ENCODE peak calls at places on chromosomes 1 and 21, in nine cellular contexts. One of them, this sample, is unnamed.
A peak's percentile ranks its signal among the peaks of the same experiment; 100 is the strongest.

GRCh38 chr1:10211805-10212405 is 1.5 kb downstream of the KIF1B start:
- DNase-seq in right atrium auricular region: no peak
- DNase-seq in thyroid gland: no peak
- DNase-seq in IMR-90: no peak
- DNase-seq in stomach: no peak
- DNase-seq in A549: peak; percentile 9
- DNase-seq in GM12878: no peak
- DNase-seq in endodermal cell: no peak
- DNase-seq in H9: no peak
- DNase-seq in this sample: peak; percentile 77

GRCh38 chr1:12370241-12370980 is 140.6 kb downstream of the VPS13D start:
- DNase-seq in IMR-90: no peak
- DNase-seq in H9: no peak
- DNase-seq in A549: no peak
- DNase-seq in stomach: no peak
- DNase-seq in right atrium auricular region: no peak
- DNase-seq in GM12878: no peak
- DNase-seq in thyroid gland: no peak
- DNase-seq in endodermal cell: no peak
- DNase-seq in this sample: no peak

GRCh38 chr1:183417691-183418491 is at the start of gene NMNAT2:
- DNase-seq in thyroid gland: peak; percentile 15
- DNase-seq in right atrium auricular region: no peak
- DNase-seq in H9: peak; percentile 80
- DNase-seq in GM12878: no peak
- DNase-seq in endodermal cell: peak; percentile 88
- DNase-seq in IMR-90: peak; percentile 25
- DNase-seq in stomach: no peak
- DNase-seq in A549: peak; percentile 36
- DNase-seq in this sample: peak; percentile 50

GRCh38 chr1:168112673-168113305 is 23.9 kb downstream of the GPR161 start:
- DNase-seq in right atrium auricular region: no peak
- DNase-seq in endodermal cell: no peak
- DNase-seq in H9: no peak
- DNase-seq in A549: no peak
- DNase-seq in stomach: no peak
- DNase-seq in thyroid gland: peak; percentile 93
- DNase-seq in GM12878: peak; percentile 27
- DNase-seq in IMR-90: peak; percentile 81
- DNase-seq in this sample: no peak

GRCh38 chr1:108200627-108201106 is 524 bp upstream of the SLC25A24 start:
- DNase-seq in endodermal cell: peak; percentile 57
- DNase-seq in thyroid gland: peak; percentile 48
- DNase-seq in stomach: peak; percentile 38
- DNase-seq in right atrium auricular region: no peak
- DNase-seq in GM12878: no peak
- DNase-seq in H9: no peak
- DNase-seq in IMR-90: peak; percentile 79
- DNase-seq in A549: peak; percentile 41
- DNase-seq in this sample: no peak

GRCh38 chr21:42545745-42546144 is 32.1 kb downstream of the SLC37A1 start:
- DNase-seq in H9: no peak
- DNase-seq in endodermal cell: no peak
- DNase-seq in stomach: no peak
- DNase-seq in GM12878: no peak
- DNase-seq in right atrium auricular region: no peak
- DNase-seq in A549: no peak
- DNase-seq in IMR-90: no peak
- DNase-seq in thyroid gland: no peak
- DNase-seq in this sample: no peak

GRCh38 chr1:8302181-8302681 is 15.7 kb upstream of the SLC45A1 start:
- DNase-seq in A549: no peak
- DNase-seq in thyroid gland: no peak
- DNase-seq in endodermal cell: no peak
- DNase-seq in IMR-90: no peak
- DNase-seq in stomach: no peak
- DNase-seq in H9: no peak
- DNase-seq in GM12878: no peak
- DNase-seq in right atrium auricular region: no peak
- DNase-seq in this sample: no peak

GRCh38 chr1:7198664-7199063 is 413.4 kb downstream of the CAMTA1 start:
- DNase-seq in IMR-90: no peak
- DNase-seq in H9: no peak
- DNase-seq in endodermal cell: no peak
- DNase-seq in right atrium auricular region: no peak
- DNase-seq in stomach: no peak
- DNase-seq in thyroid gland: no peak
- DNase-seq in GM12878: no peak
- DNase-seq in A549: no peak
- DNase-seq in this sample: no peak

GRCh38 chr1:39642796-39643195 is 3.4 kb upstream of the HEYL start:
- DNase-seq in endodermal cell: no peak
- DNase-seq in GM12878: no peak
- DNase-seq in right atrium auricular region: no peak
- DNase-seq in stomach: no peak
- DNase-seq in H9: no peak
- DNase-seq in IMR-90: peak; percentile 49
- DNase-seq in A549: no peak
- DNase-seq in thyroid gland: no peak
- DNase-seq in this sample: no peak

GRCh38 chr1:10736623-10737267 is 59.7 kb downstream of the CASZ1 start:
- DNase-seq in A549: no peak
- DNase-seq in stomach: peak; percentile 89
- DNase-seq in GM12878: no peak
- DNase-seq in thyroid gland: peak; percentile 96
- DNase-seq in right atrium auricular region: no peak
- DNase-seq in endodermal cell: no peak
- DNase-seq in IMR-90: no peak
- DNase-seq in H9: no peak
- DNase-seq in this sample: no peak

GRCh38 chr1:5753431-5754078 is 238.7 kb downstream of the NPHP4 start:
- DNase-seq in IMR-90: no peak
- DNase-seq in right atrium auricular region: no peak
- DNase-seq in A549: no peak
- DNase-seq in thyroid gland: no peak
- DNase-seq in stomach: peak; percentile 8
- DNase-seq in endodermal cell: peak; percentile 32
- DNase-seq in H9: no peak
- DNase-seq in GM12878: no peak
- DNase-seq in this sample: no peak

GRCh38 chr1:77143529-77144121 is 75.6 kb downstream of the PIGK start:
- DNase-seq in IMR-90: peak; percentile 1
- DNase-seq in A549: peak; percentile 1
- DNase-seq in endodermal cell: no peak
- DNase-seq in H9: no peak
- DNase-seq in thyroid gland: no peak
- DNase-seq in GM12878: no peak
- DNase-seq in right atrium auricular region: no peak
- DNase-seq in stomach: no peak
- DNase-seq in this sample: no peak

DNA sequence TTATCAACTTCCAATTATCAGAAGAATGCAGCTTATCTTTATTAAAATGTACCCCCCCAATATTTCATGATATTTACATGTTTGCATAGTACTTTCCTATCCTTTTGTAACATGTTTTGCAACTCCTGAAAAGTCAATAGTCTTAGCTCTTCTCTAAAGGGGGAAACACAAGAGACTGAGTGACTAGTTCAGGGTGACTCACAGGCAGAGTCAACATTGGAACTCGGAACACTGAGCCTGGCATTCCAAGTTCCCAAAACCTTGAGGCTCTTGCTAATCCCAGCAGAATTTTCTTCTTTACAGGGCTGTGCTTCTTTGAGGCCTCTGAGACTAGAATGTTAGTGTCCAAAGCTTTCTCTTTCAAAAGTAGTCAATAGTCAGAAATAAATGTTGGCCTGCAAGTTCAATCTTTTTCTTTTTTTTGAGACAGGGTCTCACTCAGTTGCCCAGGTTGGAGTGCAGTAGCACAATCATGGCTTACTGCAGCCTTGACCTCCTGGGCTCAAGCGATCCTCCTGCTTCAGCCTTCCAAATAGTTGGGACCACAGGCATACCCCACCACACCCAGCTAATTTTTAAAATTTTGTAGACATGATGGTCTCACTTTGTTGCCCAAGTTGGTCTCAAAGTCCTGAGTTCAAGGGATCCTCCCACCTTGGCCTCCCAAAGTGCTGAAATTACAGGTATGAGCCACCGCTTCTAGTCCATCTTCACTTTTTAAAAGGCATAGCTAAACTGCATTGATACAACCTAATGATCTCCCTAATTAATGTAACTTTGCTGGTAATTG is 37.5 kb downstream of the ZNF281 start:
- DNase-seq in A549: peak; percentile 85
- DNase-seq in right atrium auricular region: no peak
- DNase-seq in IMR-90: peak; percentile 88
- DNase-seq in stomach: no peak
- DNase-seq in GM12878: no peak
- DNase-seq in endodermal cell: peak; percentile 69
- DNase-seq in thyroid gland: no peak
- DNase-seq in H9: no peak
- DNase-seq in this sample: no peak
- H3K4me1 ChIP-seq in A549: peaks cover 94% of the 10 kb centered on the region
- H3K4me1 ChIP-seq in right atrium auricular region: no peaks in the 10 kb centered on the region
- H3K4me1 ChIP-seq in IMR-90: peaks cover 8% of the 10 kb centered on the region
- H3K4me1 ChIP-seq in stomach: peaks cover 4% of the 10 kb centered on the region
- H3K4me1 ChIP-seq in GM12878: no peaks in the 10 kb centered on the region
- H3K4me1 ChIP-seq in endodermal cell: peaks cover 17% of the 10 kb centered on the region
- H3K4me1 ChIP-seq in thyroid gland: peaks cover 13% of the 10 kb centered on the region
- H3K4me1 ChIP-seq in H9: peaks cover 19% of the 10 kb centered on the region
- H3K4me1 ChIP-seq in this sample: no peaks in the 10 kb centered on the region

GRCh38 chr1:234564035-234565029 is 45.6 kb downstream of the IRF2BP2 start:
- DNase-seq in thyroid gland: no peak
- DNase-seq in A549: peak; percentile 82
- DNase-seq in IMR-90: peak; percentile 88
- DNase-seq in right atrium auricular region: no peak
- DNase-seq in H9: no peak
- DNase-seq in GM12878: no peak
- DNase-seq in stomach: no peak
- DNase-seq in endodermal cell: peak; percentile 54
- DNase-seq in this sample: no peak
- H3K27ac ChIP-seq in thyroid gland: no peak overlapping the region
- H3K27ac ChIP-seq in A549: peak overlapping the region; percentile 62
- H3K27ac ChIP-seq in IMR-90: no peak overlapping the region
- H3K27ac ChIP-seq in right atrium auricular region: no peak overlapping the region
- H3K27ac ChIP-seq in H9: no peak overlapping the region
- H3K27ac ChIP-seq in GM12878: no peak overlapping the region
- H3K27ac ChIP-seq in stomach: no peak overlapping the region
- H3K27ac ChIP-seq in endodermal cell: no peak overlapping the region
- H3K27ac ChIP-seq in this sample: peak overlapping the region; percentile 79

DNA sequence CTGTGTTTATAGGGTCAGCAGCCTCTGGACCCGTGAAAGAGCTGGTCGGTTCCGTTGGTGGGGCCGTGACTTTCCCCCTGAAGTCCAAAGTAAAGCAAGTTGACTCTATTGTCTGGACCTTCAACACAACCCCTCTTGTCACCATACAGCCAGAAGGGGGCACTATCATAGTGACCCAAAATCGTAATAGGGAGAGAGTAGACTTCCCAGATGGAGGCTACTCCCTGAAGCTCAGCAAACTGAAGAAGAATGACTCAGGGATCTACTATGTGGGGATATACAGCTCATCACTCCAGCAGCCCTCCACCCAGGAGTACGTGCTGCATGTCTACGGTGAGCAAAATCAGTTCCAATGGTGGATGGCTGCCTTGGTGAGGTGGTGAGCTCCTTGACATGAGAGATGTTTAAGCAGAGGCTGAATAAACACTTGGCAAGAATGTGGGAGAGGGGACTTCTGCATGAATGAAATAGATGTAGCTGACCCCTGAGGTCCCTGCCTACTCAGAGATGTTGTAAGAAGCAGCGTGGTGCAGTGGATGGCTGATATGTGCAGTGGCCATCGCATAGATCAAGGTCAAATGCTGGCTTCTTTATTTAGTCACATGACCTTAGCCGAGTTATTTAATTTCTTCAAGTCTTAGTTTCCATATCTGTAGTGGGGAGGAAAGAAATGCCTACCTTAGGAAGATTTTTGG is 9.3 kb downstream of the SLAMF7 start:
- DNase-seq in H9: no peak
- DNase-seq in thyroid gland: no peak
- DNase-seq in A549: peak; percentile 74
- DNase-seq in stomach: no peak
- DNase-seq in right atrium auricular region: no peak
- DNase-seq in endodermal cell: peak; percentile 54
- DNase-seq in GM12878: no peak
- DNase-seq in IMR-90: no peak
- DNase-seq in this sample: no peak
- TF ChIP-seq CTCF in H9: peak; percentile 57
- TF ChIP-seq CTCF in thyroid gland: no peak
- TF ChIP-seq CTCF in A549: peak; percentile 42
- TF ChIP-seq CTCF in stomach: no peak
- TF ChIP-seq CTCF in right atrium auricular region: no peak
- TF ChIP-seq CTCF in endodermal cell: peak; percentile 67
- TF ChIP-seq CTCF in GM12878: peak; percentile 38
- TF ChIP-seq CTCF in IMR-90: no peak
- TF ChIP-seq CTCF in this sample: no peak

DNA sequence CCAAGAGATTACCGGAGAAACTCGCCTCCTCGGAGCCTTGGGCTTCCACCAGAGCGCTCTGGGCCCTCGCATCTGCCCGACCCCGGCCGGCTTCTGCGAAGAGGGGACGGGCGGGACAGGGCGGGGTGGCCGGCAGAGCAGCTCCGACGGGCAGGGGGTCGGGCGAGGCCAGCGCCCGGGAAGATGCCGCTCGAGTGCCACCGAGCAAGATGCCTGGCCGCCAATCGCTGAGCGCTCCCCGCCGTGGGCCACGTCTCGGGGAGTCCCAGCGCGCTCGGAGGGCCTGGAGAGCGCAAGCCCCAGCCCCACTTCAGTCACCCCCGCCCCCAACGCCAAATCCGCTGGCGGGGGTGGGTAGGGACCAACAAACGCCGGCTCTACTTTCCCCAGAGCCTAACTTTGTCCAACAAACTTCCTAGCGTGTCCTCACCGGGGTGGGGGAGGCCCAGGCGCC is 515 bp downstream of the BCAR3 start:
- DNase-seq in stomach: no peak
- DNase-seq in H9: no peak
- DNase-seq in GM12878: no peak
- DNase-seq in right atrium auricular region: no peak
- DNase-seq in A549: no peak
- DNase-seq in endodermal cell: no peak
- DNase-seq in IMR-90: peak; percentile 19
- DNase-seq in thyroid gland: peak; percentile 53
- DNase-seq in this sample: no peak
- H3K4me1 ChIP-seq in stomach: peaks cover 8% of the 10 kb centered on the region
- H3K4me1 ChIP-seq in H9: peaks cover 6% of the 10 kb centered on the region
- H3K4me1 ChIP-seq in GM12878: peaks cover 14% of the 10 kb centered on the region
- H3K4me1 ChIP-seq in right atrium auricular region: peaks cover 31% of the 10 kb centered on the region
- H3K4me1 ChIP-seq in A549: peaks cover 51% of the 10 kb centered on the region
- H3K4me1 ChIP-seq in endodermal cell: peaks cover 9% of the 10 kb centered on the region
- H3K4me1 ChIP-seq in IMR-90: peaks cover 19% of the 10 kb centered on the region
- H3K4me1 ChIP-seq in thyroid gland: peaks cover 37% of the 10 kb centered on the region
- H3K4me1 ChIP-seq in this sample: peaks cover 7% of the 10 kb centered on the region

GRCh38 chr1:149962039-149962647 is 25.5 kb upstream of the MTMR11 start:
- DNase-seq in endodermal cell: peak; percentile 78
- DNase-seq in H9: peak; percentile 41
- DNase-seq in right atrium auricular region: peak; percentile 73
- DNase-seq in thyroid gland: peak; percentile 53
- DNase-seq in IMR-90: peak; percentile 82
- DNase-seq in stomach: peak; percentile 63
- DNase-seq in GM12878: peak; percentile 34
- DNase-seq in A549: peak; percentile 51
- DNase-seq in this sample: no peak
- H3K27ac ChIP-seq in endodermal cell: no peak overlapping the region
- H3K27ac ChIP-seq in H9: no peak overlapping the region
- H3K27ac ChIP-seq in right atrium auricular region: peak overlapping the region; percentile 6
- H3K27ac ChIP-seq in thyroid gland: no peak overlapping the region
- H3K27ac ChIP-seq in IMR-90: no peak overlapping the region
- H3K27ac ChIP-seq in stomach: peak overlapping the region; percentile 66
- H3K27ac ChIP-seq in GM12878: peak overlapping the region; percentile 2
- H3K27ac ChIP-seq in A549: no peak overlapping the region
- H3K27ac ChIP-seq in this sample: peak overlapping the region; percentile 42

GRCh38 chr1:166875734-166876539 is at the start of gene TADA1:
- DNase-seq in stomach: peak; percentile 98
- DNase-seq in IMR-90: peak; percentile 96
- DNase-seq in H9: peak; percentile 99
- DNase-seq in endodermal cell: peak; percentile 99
- DNase-seq in right atrium auricular region: peak; percentile 98
- DNase-seq in A549: peak; percentile 82
- DNase-seq in thyroid gland: peak; percentile 100
- DNase-seq in GM12878: peak; percentile 90
- DNase-seq in this sample: peak; percentile 99
- TF ChIP-seq CTCF in stomach: no peak
- TF ChIP-seq CTCF in IMR-90: no peak
- TF ChIP-seq CTCF in H9: no peak
- TF ChIP-seq CTCF in endodermal cell: no peak
- TF ChIP-seq CTCF in right atrium auricular region: no peak
- TF ChIP-seq CTCF in A549: no peak
- TF ChIP-seq CTCF in thyroid gland: no peak
- TF ChIP-seq CTCF in GM12878: no peak
- TF ChIP-seq CTCF in this sample: peak; percentile 28

This sample was measured in psoas muscle.